ENCODE peak calls at places on chromosome 5, in five cellular contexts. B, O, Y, J and P are unnamed samples.

GRCh38 chr5:23014817-23015216 is 161.7 kb upstream of the CDH12 start:
- DNase-seq in B (no peak), O (no peak), Y (no peak), J (no peak), P (no peak)

GRCh38 chr5:170475269-170476000 is 28.4 kb upstream of the KCNIP1 start:
- DNase-seq in B (no peak), O (no peak), Y (no peak), J (no peak), P (no peak)

GRCh38 chr5:116382025-116382873 is 192.4 kb downstream of the SEMA6A start:
- DNase-seq in B (no peak), O (no peak), Y (no peak), J (no peak), P (no peak)

GRCh38 chr5:43016217-43016779 is 23.8 kb downstream of the ANXA2R start:
- DNase-seq in B (no peak), O (no peak), Y (no peak), J (no peak), P (no peak)

GRCh38 chr5:44603496-44604272 is 205.1 kb upstream of the MRPS30 start:
- DNase-seq in B (no peak), O (peak), Y (no peak), J (peak), P (no peak)

GRCh38 chr5:16507716-16508115 is 42.1 kb upstream of the ZNF622 start:
- DNase-seq in B (no peak), O (no peak), Y (no peak), J (no peak), P (no peak)

GRCh38 chr5:95565280-95565920 is 10.5 kb downstream of the ARSK start:
- DNase-seq in B (no peak), O (no peak), Y (peak), J (no peak), P (no peak)

GRCh38 chr5:132257131-132258101 is at the start of gene PDLIM4:
- DNase-seq in B (no peak), O (no peak), Y (no peak), J (no peak), P (no peak)

GRCh38 chr5:104146652-104147051 is 584.1 kb upstream of the NUDT12 start:
- DNase-seq in B (no peak), O (no peak), Y (no peak), J (no peak), P (no peak)

GRCh38 chr5:67149057-67149634 is 47.5 kb downstream of the CD180 start:
- DNase-seq in B (no peak), O (no peak), Y (no peak), J (no peak), P (no peak)

GRCh38 chr5:171965740-171966139 is 40.7 kb downstream of the FBXW11 start:
- DNase-seq in B (no peak), O (no peak), Y (no peak), J (peak), P (no peak)

GRCh38 chr5:135989686-135990085 is 34.9 kb upstream of the LECT2 start:
- DNase-seq in B (no peak), O (no peak), Y (no peak), J (no peak), P (no peak)
- TF ChIP-seq POLR2A in B (no peak), O (no peak), Y (no peak), J (no peak), P (no peak)

GRCh38 chr5:1008451-1009358 is at the start of gene NKD2:
- DNase-seq in B (peak), O (no peak), Y (no peak), J (peak), P (no peak)
- TF ChIP-seq POLR2A in B (no peak), O (peak), Y (no peak), J (peak), P (no peak)

GRCh38 chr5:87368601-87369000 is 44.1 kb downstream of the CCNH start:
- DNase-seq in B (no peak), O (no peak), Y (no peak), J (no peak), P (no peak)
- TF ChIP-seq POLR2A in B (no peak), O (no peak), Y (no peak), J (no peak), P (no peak)

DNA sequence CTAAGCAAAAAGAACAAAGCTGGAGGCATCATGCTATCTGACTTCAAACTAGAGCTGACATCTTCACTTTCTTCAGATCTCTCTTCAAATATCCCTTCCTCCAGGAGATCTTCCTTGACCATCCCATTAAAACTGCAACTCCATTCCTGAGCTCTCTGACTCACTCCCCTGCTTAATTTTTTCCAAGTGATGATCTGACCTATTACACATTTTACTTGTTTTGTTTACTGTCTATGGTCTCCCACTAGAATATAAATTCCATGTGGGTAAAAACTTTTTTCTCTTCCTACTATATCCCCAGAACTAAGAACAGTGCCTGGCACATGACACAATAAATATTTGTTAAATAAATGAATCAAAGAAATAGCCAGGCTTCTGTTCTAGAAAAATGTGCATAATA is 87.5 kb downstream of the SLIT3 start:
- DNase-seq in B (no peak), O (no peak), Y (no peak), J (no peak), P (no peak)
- TF ChIP-seq POLR2A in B (no peak), O (no peak), Y (no peak), J (no peak), P (no peak)

GRCh38 chr5:134004626-134005414 is at the start of gene VDAC1:
- DNase-seq in B (peak), O (peak), Y (peak), J (peak), P (peak)
- TF ChIP-seq POLR2A in B (peak), O (peak), Y (peak), J (peak), P (peak)

DNA sequence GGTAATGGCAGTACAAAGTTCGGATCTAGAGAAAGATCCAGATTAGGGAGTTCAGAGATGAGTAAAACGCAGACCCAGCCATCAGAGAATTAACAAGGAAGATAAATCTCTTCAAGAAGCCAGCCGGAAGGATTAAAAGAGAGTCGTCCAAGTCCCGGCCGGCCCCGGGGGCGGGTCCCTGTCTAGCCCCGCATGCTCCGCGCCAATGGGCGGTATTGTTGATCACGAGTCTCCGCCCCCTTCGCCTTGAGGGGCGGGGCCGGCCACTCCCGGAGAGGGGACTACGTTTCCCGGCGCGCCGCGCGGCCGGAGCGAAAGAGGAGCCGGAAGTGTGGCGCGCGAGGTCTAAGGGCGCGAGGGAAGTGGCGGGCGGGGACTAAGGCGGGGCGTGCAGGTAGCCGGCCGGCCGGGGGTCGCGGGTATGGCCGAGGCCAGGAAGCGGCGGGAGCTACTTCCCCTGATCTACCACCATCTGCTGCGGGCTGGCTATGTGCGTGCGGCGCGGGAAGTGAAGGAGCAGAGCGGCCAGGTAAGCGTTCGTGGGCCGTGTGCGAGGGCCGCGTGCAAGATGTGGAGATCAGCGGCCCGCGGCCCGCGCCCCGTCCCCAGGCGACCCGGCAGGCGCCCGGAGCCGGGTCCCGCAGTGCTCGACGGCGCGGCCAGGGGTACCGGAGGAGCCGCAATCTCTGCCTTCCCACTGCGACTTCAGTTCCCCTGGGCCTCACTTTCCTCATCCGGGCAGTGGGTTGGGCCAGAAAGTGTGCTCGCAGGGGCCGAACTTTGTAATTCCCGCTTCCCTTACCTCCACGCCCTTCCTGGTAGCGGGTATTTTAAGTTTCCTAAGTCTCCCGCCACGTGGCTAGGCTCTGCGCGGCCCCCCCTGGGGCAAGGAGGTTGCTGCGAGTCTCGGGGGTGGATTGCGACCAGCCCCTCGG is at the start of gene TCOF1:
- DNase-seq in B (peak), O (peak), Y (peak), J (peak), P (peak)
- TF ChIP-seq POLR2A in B (no peak), O (peak), Y (no peak), J (peak), P (peak)

GRCh38 chr5:134427540-134428041 is 15.9 kb upstream of the CDKN2AIPNL start:
- DNase-seq in B (no peak), O (no peak), Y (no peak), J (no peak), P (no peak)
- TF ChIP-seq POLR2A in B (no peak), O (no peak), Y (no peak), J (no peak), P (no peak)

GRCh38 chr5:73544429-73545402 is 20.7 kb downstream of the ANKRA2 start:
- DNase-seq in B (peak), O (no peak), Y (no peak), J (no peak), P (no peak)

GRCh38 chr5:73545403-73545779 is 20.0 kb downstream of the ANKRA2 start:
- DNase-seq in B (no peak), O (no peak), Y (no peak), J (no peak), P (no peak)

GRCh38 chr5:73541981-73542380 is 23.5 kb downstream of the ANKRA2 start:
- DNase-seq in B (no peak), O (no peak), Y (peak), J (no peak), P (no peak)

GRCh38 chr5:73534971-73535370 is 30.5 kb downstream of the ANKRA2 start:
- DNase-seq in B (no peak), O (no peak), Y (no peak), J (no peak), P (no peak)

GRCh38 chr5:73540192-73540591 is 25.2 kb downstream of the ANKRA2 start:
- DNase-seq in B (no peak), O (no peak), Y (peak), J (no peak), P (peak)
- TF ChIP-seq POLR2A in B (no peak), O (no peak), Y (no peak), J (no peak), P (no peak)

DNA sequence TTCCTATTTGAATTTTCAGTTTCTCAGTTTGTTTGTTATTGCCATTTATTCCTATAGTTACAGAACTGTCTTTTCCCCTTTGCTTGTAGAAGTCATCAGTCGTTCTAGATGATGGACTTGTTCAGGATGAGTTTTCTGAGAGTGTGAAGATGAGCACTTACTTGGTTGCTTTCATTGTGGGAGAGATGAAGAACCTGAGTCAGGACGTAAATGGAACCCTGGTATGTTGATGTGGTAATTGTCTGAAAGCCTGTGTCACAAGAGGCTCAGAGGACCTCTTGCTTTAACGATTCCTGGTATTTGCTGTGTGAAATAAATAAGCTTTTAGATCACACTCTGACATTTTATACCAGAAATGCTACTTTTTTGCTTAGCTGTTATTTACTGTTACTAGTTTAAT is 50.6 kb downstream of the LNPEP start:
- DNase-seq in B (no peak), O (no peak), Y (no peak), J (no peak), P (no peak)
- TF ChIP-seq POLR2A in B (no peak), O (no peak), Y (no peak), J (no peak), P (no peak)

GRCh38 chr5:140631063-140631462 is 1.9 kb downstream of the CD14 start:
- DNase-seq in B (no peak), O (no peak), Y (no peak), J (peak), P (no peak)
- TF ChIP-seq POLR2A in B (no peak), O (no peak), Y (no peak), J (no peak), P (no peak)